ENCODE peak calls at places on chromosomes 7 and 10, in seven cellular contexts. One of them, this sample, is unnamed.

GRCh38 chr10:126468467-126468866 is 80.2 kb upstream of the ADAM12 start:
- DNase-seq in body of pancreas: no peak
- DNase-seq in esophagus squamous epithelium: no peak
- DNase-seq in suprapubic skin: no peak
- DNase-seq in A549: no peak
- DNase-seq in AG04450: no peak
- DNase-seq in psoas muscle: no peak
- DNase-seq in this sample: no peak

GRCh38 chr7:47536705-47537611 is 45.0 kb downstream of the TNS3 start:
- DNase-seq in body of pancreas: peak
- DNase-seq in esophagus squamous epithelium: no peak
- DNase-seq in suprapubic skin: peak
- DNase-seq in A549: no peak
- DNase-seq in AG04450: peak
- DNase-seq in psoas muscle: peak
- DNase-seq in this sample: peak

GRCh38 chr7:106893591-106893990 is 28.5 kb downstream of the PIK3CG start:
- DNase-seq in body of pancreas: no peak
- DNase-seq in esophagus squamous epithelium: no peak
- DNase-seq in suprapubic skin: no peak
- DNase-seq in A549: no peak
- DNase-seq in AG04450: no peak
- DNase-seq in psoas muscle: no peak
- DNase-seq in this sample: no peak

GRCh38 chr10:35398355-35398754 is 62.0 kb downstream of the CCNY start:
- DNase-seq in body of pancreas: no peak
- DNase-seq in esophagus squamous epithelium: no peak
- DNase-seq in suprapubic skin: no peak
- DNase-seq in A549: no peak
- DNase-seq in AG04450: no peak
- DNase-seq in psoas muscle: no peak
- DNase-seq in this sample: no peak

GRCh38 chr10:119667562-119668328 is 16.6 kb downstream of the BAG3 start:
- DNase-seq in body of pancreas: peak
- DNase-seq in esophagus squamous epithelium: no peak
- DNase-seq in suprapubic skin: peak
- DNase-seq in A549: peak
- DNase-seq in AG04450: peak
- DNase-seq in psoas muscle: peak
- DNase-seq in this sample: peak

GRCh38 chr7:3648276-3648675 is 347.2 kb downstream of the SDK1 start:
- DNase-seq in body of pancreas: no peak
- DNase-seq in esophagus squamous epithelium: no peak
- DNase-seq in suprapubic skin: no peak
- DNase-seq in A549: no peak
- DNase-seq in AG04450: no peak
- DNase-seq in psoas muscle: no peak
- DNase-seq in this sample: no peak

GRCh38 chr10:70034252-70034651 is 18.4 kb upstream of the MACROH2A2 start:
- DNase-seq in body of pancreas: no peak
- DNase-seq in esophagus squamous epithelium: no peak
- DNase-seq in suprapubic skin: no peak
- DNase-seq in A549: no peak
- DNase-seq in AG04450: no peak
- DNase-seq in psoas muscle: no peak
- DNase-seq in this sample: no peak

GRCh38 chr7:137625197-137625596 is 221.6 kb downstream of the DGKI start:
- DNase-seq in body of pancreas: no peak
- DNase-seq in esophagus squamous epithelium: no peak
- DNase-seq in suprapubic skin: no peak
- DNase-seq in A549: no peak
- DNase-seq in AG04450: no peak
- DNase-seq in psoas muscle: no peak
- DNase-seq in this sample: no peak

GRCh38 chr7:99324966-99325596 is 617 bp upstream of the ARPC1A start:
- DNase-seq in body of pancreas: no peak
- DNase-seq in esophagus squamous epithelium: no peak
- DNase-seq in suprapubic skin: no peak
- DNase-seq in A549: no peak
- DNase-seq in AG04450: no peak
- DNase-seq in psoas muscle: no peak
- DNase-seq in this sample: no peak

GRCh38 chr10:44234471-44234850 is 150.4 kb downstream of the CXCL12 start:
- DNase-seq in body of pancreas: no peak
- DNase-seq in esophagus squamous epithelium: no peak
- DNase-seq in suprapubic skin: no peak
- DNase-seq in A549: no peak
- DNase-seq in AG04450: no peak
- DNase-seq in psoas muscle: no peak
- DNase-seq in this sample: no peak

GRCh38 chr7:131194070-131194865 is 133.4 kb upstream of the MKLN1 start:
- DNase-seq in body of pancreas: peak
- DNase-seq in esophagus squamous epithelium: no peak
- DNase-seq in suprapubic skin: no peak
- DNase-seq in A549: no peak
- DNase-seq in AG04450: no peak
- DNase-seq in psoas muscle: no peak
- DNase-seq in this sample: no peak

GRCh38 chr10:68333452-68333851 is 724 bp upstream of the PBLD start:
- DNase-seq in body of pancreas: no peak
- DNase-seq in esophagus squamous epithelium: no peak
- DNase-seq in suprapubic skin: no peak
- DNase-seq in A549: no peak
- DNase-seq in AG04450: no peak
- DNase-seq in psoas muscle: no peak
- DNase-seq in this sample: no peak

GRCh38 chr10:97701438-97702064 is 12.0 kb upstream of the MARVELD1 start:
- DNase-seq in body of pancreas: peak
- DNase-seq in esophagus squamous epithelium: no peak
- DNase-seq in suprapubic skin: no peak
- DNase-seq in A549: peak
- DNase-seq in AG04450: peak
- DNase-seq in psoas muscle: no peak
- DNase-seq in this sample: no peak

GRCh38 chr7:142303650-142304049 is 45.8 kb upstream of the PRSS58 start:
- DNase-seq in body of pancreas: peak
- DNase-seq in esophagus squamous epithelium: no peak
- DNase-seq in suprapubic skin: no peak
- DNase-seq in A549: no peak
- DNase-seq in AG04450: no peak
- DNase-seq in psoas muscle: no peak
- DNase-seq in this sample: no peak

GRCh38 chr7:50467817-50468610 is 17.9 kb upstream of the FIGNL1 start:
- DNase-seq in body of pancreas: peak
- DNase-seq in esophagus squamous epithelium: peak
- DNase-seq in suprapubic skin: peak
- DNase-seq in A549: peak
- DNase-seq in AG04450: peak
- DNase-seq in psoas muscle: peak
- DNase-seq in this sample: peak

GRCh38 chr10:51857326-51857725 is 157.9 kb upstream of the CSTF2T start:
- DNase-seq in body of pancreas: no peak
- DNase-seq in esophagus squamous epithelium: no peak
- DNase-seq in suprapubic skin: no peak
- DNase-seq in A549: no peak
- DNase-seq in AG04450: no peak
- DNase-seq in psoas muscle: no peak
- DNase-seq in this sample: no peak

GRCh38 chr10:79159141-79159619 is 90.4 kb downstream of the ZMIZ1 start:
- DNase-seq in body of pancreas: peak
- DNase-seq in esophagus squamous epithelium: no peak
- DNase-seq in suprapubic skin: peak
- DNase-seq in A549: no peak
- DNase-seq in AG04450: no peak
- DNase-seq in psoas muscle: peak
- DNase-seq in this sample: no peak

GRCh38 chr10:100528123-100528884 is 1.4 kb downstream of the NDUFB8 start:
- DNase-seq in body of pancreas: no peak
- DNase-seq in esophagus squamous epithelium: no peak
- DNase-seq in suprapubic skin: no peak
- DNase-seq in A549: no peak
- DNase-seq in AG04450: no peak
- DNase-seq in psoas muscle: no peak
- DNase-seq in this sample: no peak

GRCh38 chr10:104577171-104577570 is 63.9 kb upstream of the SORCS3 start:
- DNase-seq in body of pancreas: no peak
- DNase-seq in esophagus squamous epithelium: no peak
- DNase-seq in suprapubic skin: no peak
- DNase-seq in A549: no peak
- DNase-seq in AG04450: no peak
- DNase-seq in psoas muscle: no peak
- DNase-seq in this sample: no peak

GRCh38 chr7:156368053-156368452 is 272.5 kb upstream of the RNF32 start:
- DNase-seq in body of pancreas: no peak
- DNase-seq in esophagus squamous epithelium: no peak
- DNase-seq in suprapubic skin: no peak
- DNase-seq in A549: no peak
- DNase-seq in AG04450: no peak
- DNase-seq in psoas muscle: no peak
- DNase-seq in this sample: no peak

GRCh38 chr7:141276031-141276430 is 202.2 kb downstream of the TMEM178B start:
- DNase-seq in body of pancreas: peak
- DNase-seq in esophagus squamous epithelium: no peak
- DNase-seq in suprapubic skin: no peak
- DNase-seq in A549: no peak
- DNase-seq in AG04450: no peak
- DNase-seq in psoas muscle: no peak
- DNase-seq in this sample: peak

GRCh38 chr7:141280100-141280499 is 206.2 kb downstream of the TMEM178B start:
- DNase-seq in body of pancreas: no peak
- DNase-seq in esophagus squamous epithelium: no peak
- DNase-seq in suprapubic skin: no peak
- DNase-seq in A549: no peak
- DNase-seq in AG04450: no peak
- DNase-seq in psoas muscle: no peak
- DNase-seq in this sample: no peak

GRCh38 chr7:141275350-141275749 is 201.5 kb downstream of the TMEM178B start:
- DNase-seq in body of pancreas: no peak
- DNase-seq in esophagus squamous epithelium: no peak
- DNase-seq in suprapubic skin: no peak
- DNase-seq in A549: no peak
- DNase-seq in AG04450: no peak
- DNase-seq in psoas muscle: no peak
- DNase-seq in this sample: no peak

GRCh38 chr7:141286522-141286921 is 212.7 kb downstream of the TMEM178B start:
- DNase-seq in body of pancreas: no peak
- DNase-seq in esophagus squamous epithelium: no peak
- DNase-seq in suprapubic skin: no peak
- DNase-seq in A549: no peak
- DNase-seq in AG04450: no peak
- DNase-seq in psoas muscle: no peak
- DNase-seq in this sample: no peak

GRCh38 chr7:141281311-141281710 is 207.4 kb downstream of the TMEM178B start:
- DNase-seq in body of pancreas: no peak
- DNase-seq in esophagus squamous epithelium: no peak
- DNase-seq in suprapubic skin: no peak
- DNase-seq in A549: no peak
- DNase-seq in AG04450: no peak
- DNase-seq in psoas muscle: no peak
- DNase-seq in this sample: no peak
- H3K4me3 ChIP-seq in body of pancreas: no peak
- H3K4me3 ChIP-seq in esophagus squamous epithelium: no peak
- H3K4me3 ChIP-seq in suprapubic skin: no peak
- H3K4me3 ChIP-seq in A549: no peak
- H3K4me3 ChIP-seq in AG04450: no peak
- H3K4me3 ChIP-seq in psoas muscle: no peak
- H3K4me3 ChIP-seq in this sample: no peak

DNA sequence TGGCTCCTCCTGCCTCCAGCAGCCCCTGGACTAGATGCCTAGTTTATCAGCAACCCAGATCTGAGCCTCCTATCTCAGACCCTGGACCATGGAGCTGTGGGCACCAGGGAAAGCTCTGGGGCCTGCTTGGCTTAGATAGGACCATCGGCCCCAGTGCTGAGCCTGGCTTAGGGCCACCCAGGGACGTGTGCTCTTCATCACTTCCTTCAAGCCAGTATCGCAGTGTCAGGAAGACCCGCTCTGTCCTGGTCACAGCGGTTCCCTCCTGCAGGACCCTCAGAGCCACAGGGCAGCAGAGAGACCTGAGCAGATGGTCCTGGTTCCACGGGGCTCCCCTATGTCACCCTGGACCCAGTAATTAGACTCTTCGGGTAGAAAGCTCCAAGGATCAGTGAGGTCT is 105.7 kb upstream of the FAM20C start:
- DNase-seq in body of pancreas: no peak
- DNase-seq in esophagus squamous epithelium: no peak
- DNase-seq in suprapubic skin: no peak
- DNase-seq in A549: no peak
- DNase-seq in AG04450: no peak
- DNase-seq in psoas muscle: no peak
- DNase-seq in this sample: no peak
- H3K4me3 ChIP-seq in body of pancreas: no peak
- H3K4me3 ChIP-seq in esophagus squamous epithelium: no peak
- H3K4me3 ChIP-seq in suprapubic skin: no peak
- H3K4me3 ChIP-seq in A549: no peak
- H3K4me3 ChIP-seq in AG04450: no peak
- H3K4me3 ChIP-seq in psoas muscle: no peak
- H3K4me3 ChIP-seq in this sample: no peak

DNA sequence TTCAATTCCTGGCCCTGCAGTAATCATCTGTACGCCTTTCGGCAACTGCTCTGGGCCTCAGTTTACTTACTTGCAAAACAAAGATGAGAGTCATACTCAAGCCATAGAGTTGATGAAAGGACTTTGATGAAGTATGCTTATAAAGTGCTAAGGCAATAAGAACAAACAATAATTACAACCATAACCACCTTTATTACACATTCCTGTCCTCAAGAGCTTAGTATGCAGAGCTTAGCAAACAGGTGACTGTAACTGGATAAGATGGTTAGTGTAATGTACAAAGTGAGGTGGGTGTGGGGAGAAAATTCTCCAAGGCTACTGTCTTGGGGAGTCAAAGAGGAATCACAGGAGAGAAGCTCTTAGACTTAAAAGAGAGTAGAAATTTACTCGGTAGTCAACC is 116.9 kb upstream of the AFAP1L2 start:
- DNase-seq in body of pancreas: no peak
- DNase-seq in esophagus squamous epithelium: no peak
- DNase-seq in suprapubic skin: no peak
- DNase-seq in A549: no peak
- DNase-seq in AG04450: no peak
- DNase-seq in psoas muscle: no peak
- DNase-seq in this sample: no peak
- H3K4me3 ChIP-seq in body of pancreas: no peak
- H3K4me3 ChIP-seq in esophagus squamous epithelium: no peak
- H3K4me3 ChIP-seq in suprapubic skin: no peak
- H3K4me3 ChIP-seq in A549: no peak
- H3K4me3 ChIP-seq in AG04450: no peak
- H3K4me3 ChIP-seq in psoas muscle: no peak
- H3K4me3 ChIP-seq in this sample: no peak

DNA sequence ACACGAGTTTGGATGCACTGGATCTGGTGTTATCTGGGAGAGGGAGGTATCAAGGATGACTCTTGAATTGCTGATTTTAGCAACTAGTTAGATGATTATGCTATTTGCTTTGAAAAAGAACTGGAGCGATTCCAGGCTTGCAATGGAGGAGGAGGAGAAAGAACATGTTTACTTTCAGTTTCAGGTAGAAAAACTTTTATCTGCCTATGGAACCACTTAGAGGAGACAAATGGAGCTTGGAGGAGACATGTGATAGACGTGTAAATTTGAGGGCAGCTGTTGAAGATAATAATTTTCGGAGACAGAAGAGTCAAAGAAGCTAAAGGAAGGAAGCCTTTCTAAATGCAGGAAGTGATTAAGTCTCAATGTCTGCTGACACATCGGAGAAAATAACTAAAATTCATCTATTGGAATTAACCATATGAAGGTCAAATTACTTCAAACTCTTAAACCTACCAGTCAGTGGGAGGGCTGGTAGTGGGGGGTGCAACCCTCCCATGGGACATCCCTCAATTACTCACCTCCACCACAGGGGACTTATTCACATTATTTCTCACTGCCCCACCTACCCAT is 56.4 kb upstream of the GNAI1 start:
- DNase-seq in body of pancreas: peak
- DNase-seq in esophagus squamous epithelium: no peak
- DNase-seq in suprapubic skin: no peak
- DNase-seq in A549: peak
- DNase-seq in AG04450: no peak
- DNase-seq in psoas muscle: no peak
- DNase-seq in this sample: no peak
- H3K4me3 ChIP-seq in body of pancreas: no peak
- H3K4me3 ChIP-seq in esophagus squamous epithelium: peak
- H3K4me3 ChIP-seq in suprapubic skin: peak
- H3K4me3 ChIP-seq in A549: peak
- H3K4me3 ChIP-seq in AG04450: peak
- H3K4me3 ChIP-seq in psoas muscle: peak
- H3K4me3 ChIP-seq in this sample: peak